ENCODE peak calls at places on chromosomes 16 and 17, in five cellular contexts. C is tibial nerve, M is colonic mucosa, H is fibroblast of lung, J is A549. L is an unnamed sample. For H3K4me1, the result is how much of the 10 kb centered on the place peaks cover.

GRCh38 chr17:55584055-55584685 is 72.9 kb upstream of the SMIM36 start:
- DNase-seq in H (peak), J (peak), C (no peak), M (no peak), L (no peak)

GRCh38 chr17:68601565-68602266 is 549 bp upstream of the FAM20A start:
- DNase-seq in C (no peak), M (no peak), J (no peak), H (no peak), L (no peak)

GRCh38 chr16:58491-59439 is 5.1 kb downstream of the SNRNP25 start:
- DNase-seq in J (no peak), M (no peak), H (no peak), C (no peak), L (no peak)

GRCh38 chr16:52539197-52539596 is 7.7 kb downstream of the TOX3 start:
- DNase-seq in H (no peak), J (no peak), M (no peak), C (no peak), L (no peak)

GRCh38 chr17:69175812-69176517 is 34.3 kb upstream of the ABCA6 start:
- DNase-seq in C (no peak), M (no peak), H (peak), J (peak), L (no peak)

GRCh38 chr17:4541328-4542002 is 13.7 kb downstream of the MYBBP1A start:
- DNase-seq in J (no peak), H (no peak), C (no peak), M (no peak), L (no peak)

GRCh38 chr16:69711115-69711740 is 15.1 kb downstream of the NQO1 start:
- DNase-seq in H (peak), C (no peak), M (peak), J (no peak), L (no peak)

GRCh38 chr16:2689968-2690830 is 7.9 kb downstream of the KCTD5 start:
- DNase-seq in H (peak), C (no peak), J (no peak), M (no peak), L (no peak)

GRCh38 chr17:14061666-14062560 is 7.4 kb upstream of the COX10 start:
- DNase-seq in C (no peak), M (no peak), J (no peak), H (peak), L (no peak)

GRCh38 chr17:48561894-48562810 is 16.0 kb downstream of the HOXB4 start:
- DNase-seq in H (no peak), M (no peak), J (no peak), C (no peak), L (no peak)

GRCh38 chr17:17782425-17783120 is 54.2 kb downstream of the SREBF1 start:
- DNase-seq in J (no peak), H (peak), C (no peak), M (peak), L (no peak)

GRCh38 chr17:949623-950338 is 29.8 kb downstream of the NXN start:
- DNase-seq in C (no peak), J (no peak), H (no peak), M (no peak), L (no peak)

GRCh38 chr16:57277586-57277985 is 6.9 kb downstream of the PLLP start:
- DNase-seq in M (peak), H (peak), C (no peak), J (peak), L (no peak)

GRCh38 chr16:3950343-3951193 is 70.1 kb upstream of the CREBBP start:
- DNase-seq in C (peak), H (peak), J (peak), M (peak), L (no peak)

GRCh38 chr16:79451196-79451816 is 149.2 kb downstream of the MAF start:
- DNase-seq in C (no peak), J (no peak), M (no peak), H (no peak), L (no peak)

GRCh38 chr17:57889892-57890856 is 40.3 kb upstream of the MRPS23 start:
- DNase-seq in M (peak), J (peak), C (no peak), H (peak), L (no peak)
- H3K4me1 ChIP-seq in M (under half), J (half or more), C (half or more), H (under half), L (half or more)

GRCh38 chr16:24700549-24701392 is 28.7 kb upstream of the TNRC6A start:
- DNase-seq in H (peak), J (peak), C (peak), M (peak), L (peak)
- TF ChIP-seq CTCF in H (peak), J (peak), C (no peak), M (no peak), L (no peak)

GRCh38 chr17:2093349-2093748 is 38.4 kb downstream of the HIC1 start:
- DNase-seq in C (no peak), H (no peak), M (no peak), J (no peak), L (no peak)

GRCh38 chr17:2090804-2091534 is 36.1 kb downstream of the HIC1 start:
- DNase-seq in M (peak), J (peak), H (peak), C (peak), L (no peak)

GRCh38 chr17:2092253-2092652 is 37.4 kb downstream of the HIC1 start:
- DNase-seq in M (no peak), C (no peak), H (no peak), J (no peak), L (no peak)

GRCh38 chr17:2095536-2095910 is 40.6 kb downstream of the HIC1 start:
- DNase-seq in M (no peak), C (no peak), H (no peak), J (no peak), L (no peak)

DNA sequence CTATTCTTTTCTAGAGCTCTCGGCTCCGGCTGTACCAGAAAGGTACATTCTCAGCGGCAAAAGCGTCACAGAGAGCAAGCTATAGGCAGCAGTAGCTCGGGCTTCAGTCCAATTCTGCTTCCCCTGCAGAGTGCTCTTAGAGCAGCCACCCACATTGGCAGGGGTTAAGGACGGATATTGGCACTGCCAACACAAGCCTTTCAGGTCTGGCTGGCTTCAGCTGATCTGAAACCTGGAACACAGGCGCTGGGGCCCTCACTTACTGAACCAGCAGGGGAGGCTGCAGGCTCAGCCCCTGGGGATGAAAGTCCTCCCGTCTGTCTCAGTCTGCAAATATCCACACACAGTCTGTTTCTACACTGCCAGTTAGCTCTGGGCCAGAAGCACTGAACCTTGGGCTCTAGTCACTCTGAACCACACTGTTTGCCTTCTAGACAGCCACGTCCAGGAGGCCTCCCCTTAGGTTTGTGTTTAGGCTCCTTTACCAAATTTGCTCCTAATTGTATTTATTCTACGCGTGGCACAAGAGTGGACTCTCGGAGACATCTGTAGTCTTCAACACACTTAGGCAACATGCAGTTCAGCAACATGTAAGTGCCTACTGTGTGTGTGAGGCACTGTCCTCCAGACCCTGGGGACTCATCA is 40.1 kb downstream of the HIC1 start:
- DNase-seq in M (no peak), J (peak), C (no peak), H (peak), L (no peak)
- H3K27ac ChIP-seq in M (no peak), J (no peak), C (no peak), H (no peak), L (peak)

DNA sequence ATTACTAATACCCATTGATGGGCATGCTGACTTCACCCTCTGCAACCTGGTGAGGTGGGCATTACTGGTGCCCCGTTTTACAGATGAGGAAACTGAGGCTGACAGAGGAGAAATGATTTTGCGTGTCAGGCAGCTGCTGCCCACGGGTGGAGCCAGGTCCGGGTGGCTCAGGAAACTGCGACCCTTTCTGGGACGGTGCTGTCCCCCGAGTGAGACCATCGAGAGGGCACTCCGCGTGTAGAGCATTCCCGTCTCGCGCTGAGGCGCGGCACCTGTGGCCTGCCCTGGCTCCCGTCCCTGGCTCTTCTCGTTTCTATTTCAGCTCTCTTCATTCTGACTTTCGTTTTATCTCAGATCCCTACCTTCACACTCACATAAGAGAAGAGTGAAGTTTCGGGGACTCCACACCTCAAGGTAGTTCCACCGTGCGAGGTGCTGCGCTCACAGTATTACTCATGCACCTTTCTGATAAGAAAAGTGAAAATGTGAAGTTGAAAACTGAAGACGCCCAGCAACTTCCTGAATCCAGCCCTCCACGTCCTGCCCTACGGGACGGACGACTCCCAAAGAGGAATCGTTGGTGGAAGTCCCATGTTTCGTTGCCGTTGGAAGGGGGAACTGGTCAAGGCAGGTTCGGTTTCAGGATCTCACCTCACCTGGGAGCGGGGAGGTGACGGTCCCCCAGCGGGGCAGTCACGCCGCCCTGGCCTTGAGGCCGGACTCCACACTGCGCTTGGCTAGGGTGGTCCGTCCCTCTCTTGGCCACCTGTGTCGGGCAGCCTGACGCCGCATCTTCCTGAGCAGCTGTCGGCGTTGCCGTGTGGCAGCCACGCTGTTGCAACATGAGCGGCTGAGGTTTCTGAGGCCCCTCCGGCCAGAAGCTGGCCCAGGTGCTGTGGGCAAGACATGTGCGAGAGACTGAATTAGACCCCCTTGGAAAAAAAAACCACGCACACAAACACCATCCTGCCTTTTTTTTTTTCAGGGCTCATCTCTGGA is 48.8 kb downstream of the IRF8 start:
- DNase-seq in H (no peak), M (no peak), C (no peak), J (no peak), L (no peak)
- H3K4me1 ChIP-seq in H (under half), M (under half), C (under half), J (under half), L (under half)

L was measured in esophagus squamous epithelium.